ENCODE peak calls at places on chromosomes 13 and 19, in six cellular contexts. C is A549, O is endothelial cell of umbilical vein, X is GM12878, E is K562, U is HepG2. H is an unnamed sample.

GRCh38 chr19:13255041-13255718 is 105.0 kb downstream of the IER2 start:
- DNase-seq in X (no peak), U (no peak), C (no peak), O (no peak), E (no peak), H (peak)

GRCh38 chr13:113078895-113079720 is 26.5 kb upstream of the F7 start:
- DNase-seq in E (no peak), C (no peak), O (no peak), U (no peak), X (no peak), H (peak)

GRCh38 chr19:7986321-7987083 is 18.9 kb downstream of the ELAVL1 start:
- DNase-seq in E (no peak), C (peak), X (no peak), O (peak), U (no peak), H (no peak)

GRCh38 chr13:45879666-45880065 is 28.1 kb upstream of the SIAH3 start:
- DNase-seq in O (peak), U (peak), X (no peak), E (peak), C (peak), H (peak)

GRCh38 chr19:49422407-49423277 is 599 bp downstream of the PTH2 start:
- DNase-seq in E (peak), X (no peak), C (peak), O (peak), U (no peak), H (peak)

GRCh38 chr13:92661406-92661805 is 565.2 kb upstream of the GPC6 start:
- DNase-seq in U (no peak), E (no peak), X (no peak), O (no peak), C (no peak), H (no peak)

GRCh38 chr19:2251577-2252480 is 2.7 kb downstream of the AMH start:
- DNase-seq in X (no peak), U (no peak), E (no peak), O (no peak), C (no peak), H (no peak)

GRCh38 chr19:38734176-38734425 is 10.2 kb downstream of the CAPN12 start:
- DNase-seq in E (no peak), C (no peak), U (no peak), X (no peak), O (no peak), H (no peak)

GRCh38 chr19:9793051-9793591 is 24.6 kb upstream of the ZNF846 start:
- DNase-seq in C (peak), U (no peak), O (no peak), E (no peak), X (no peak), H (peak)
- TF ChIP-seq MAX in C (peak), U (no peak), O (no peak), E (peak), X (no peak), H (no peak)

GRCh38 chr13:28819748-28820098 is 416 bp upstream of the MTUS2 start:
- DNase-seq in U (peak), O (peak), C (peak), E (peak), X (no peak), H (peak)
- TF ChIP-seq CTCF in U (peak), O (peak), C (peak), E (peak), X (no peak), H (no peak)

GRCh38 chr13:26653310-26653709 is 95.8 kb downstream of the WASF3 start:
- DNase-seq in X (no peak), C (no peak), U (no peak), O (no peak), E (no peak), H (no peak)
- TF ChIP-seq MYC in X (no peak), C (no peak), U (no peak), O (no peak), E (no peak), H (no peak)

GRCh38 chr19:51359294-51359693 is 6.9 kb downstream of the ETFB start:
- DNase-seq in E (no peak), X (no peak), O (no peak), C (peak), U (no peak), H (no peak)
- TF ChIP-seq MAX in E (no peak), X (no peak), O (no peak), C (no peak), U (no peak), H (no peak)

GRCh38 chr19:4795400-4795799 is 3.9 kb downstream of the FEM1A start:
- DNase-seq in U (no peak), C (no peak), X (no peak), E (no peak), O (no peak), H (no peak)

GRCh38 chr19:4791183-4792018 is at the start of gene FEM1A:
- DNase-seq in E (peak), X (peak), U (peak), C (peak), O (peak), H (peak)

GRCh38 chr19:4800591-4801081 is 9.1 kb downstream of the FEM1A start:
- DNase-seq in E (no peak), X (no peak), C (no peak), U (no peak), O (no peak), H (no peak)

GRCh38 chr19:4794971-4795370 is 3.4 kb downstream of the FEM1A start:
- DNase-seq in C (no peak), E (no peak), X (no peak), O (no peak), U (no peak), H (no peak)
- TF ChIP-seq CTCF in C (no peak), E (no peak), X (no peak), O (no peak), U (no peak), H (no peak)